ENCODE peak calls at places on chromosomes 7 and 10, in nine cellular contexts. One of them, this sample, is unnamed.

GRCh38 chr7:137933270-137934017 is 68.4 kb downstream of the CREB3L2 start:
- DNase-seq in AML-193: no peak
- DNase-seq in ACHN: no peak
- DNase-seq in foreskin fibroblast: peak
- DNase-seq in Kasumi-1: peak
- DNase-seq in nephron progenitor cell: no peak
- DNase-seq in GM18507: no peak
- DNase-seq in naive B cell: no peak
- DNase-seq in stimulated activated CD8-positive, alpha-beta memory T cell treated with anti-CD3 and anti-CD28 coated beads, Interleukin-2, amount 100 ng/mL, for 48 hours: no peak
- DNase-seq in this sample: no peak

GRCh38 chr7:50369408-50370026 is 65.0 kb downstream of the IKZF1 start:
- DNase-seq in AML-193: peak
- DNase-seq in ACHN: peak
- DNase-seq in foreskin fibroblast: no peak
- DNase-seq in Kasumi-1: peak
- DNase-seq in nephron progenitor cell: peak
- DNase-seq in GM18507: no peak
- DNase-seq in naive B cell: peak
- DNase-seq in stimulated activated CD8-positive, alpha-beta memory T cell treated with anti-CD3 and anti-CD28 coated beads, Interleukin-2, amount 100 ng/mL, for 48 hours: no peak
- DNase-seq in this sample: peak

GRCh38 chr7:14938181-14938580 is 35.6 kb upstream of the DGKB start:
- DNase-seq in AML-193: no peak
- DNase-seq in ACHN: no peak
- DNase-seq in foreskin fibroblast: no peak
- DNase-seq in Kasumi-1: no peak
- DNase-seq in nephron progenitor cell: no peak
- DNase-seq in GM18507: no peak
- DNase-seq in naive B cell: no peak
- DNase-seq in stimulated activated CD8-positive, alpha-beta memory T cell treated with anti-CD3 and anti-CD28 coated beads, Interleukin-2, amount 100 ng/mL, for 48 hours: no peak
- DNase-seq in this sample: no peak

GRCh38 chr7:56471811-56472210 is 355.6 kb upstream of the NUPR2 start:
- DNase-seq in AML-193: no peak
- DNase-seq in ACHN: no peak
- DNase-seq in foreskin fibroblast: no peak
- DNase-seq in Kasumi-1: no peak
- DNase-seq in nephron progenitor cell: no peak
- DNase-seq in GM18507: no peak
- DNase-seq in naive B cell: no peak
- DNase-seq in stimulated activated CD8-positive, alpha-beta memory T cell treated with anti-CD3 and anti-CD28 coated beads, Interleukin-2, amount 100 ng/mL, for 48 hours: no peak
- DNase-seq in this sample: no peak

GRCh38 chr10:34124522-34125035 is 690.5 kb downstream of the PARD3 start:
- DNase-seq in AML-193: no peak
- DNase-seq in ACHN: peak
- DNase-seq in foreskin fibroblast: peak
- DNase-seq in Kasumi-1: no peak
- DNase-seq in nephron progenitor cell: no peak
- DNase-seq in GM18507: no peak
- DNase-seq in naive B cell: no peak
- DNase-seq in stimulated activated CD8-positive, alpha-beta memory T cell treated with anti-CD3 and anti-CD28 coated beads, Interleukin-2, amount 100 ng/mL, for 48 hours: no peak
- DNase-seq in this sample: peak

GRCh38 chr7:108280136-108280535 is 150.0 kb upstream of the LAMB4 start:
- DNase-seq in AML-193: no peak
- DNase-seq in ACHN: no peak
- DNase-seq in foreskin fibroblast: no peak
- DNase-seq in Kasumi-1: no peak
- DNase-seq in nephron progenitor cell: no peak
- DNase-seq in GM18507: no peak
- DNase-seq in naive B cell: no peak
- DNase-seq in stimulated activated CD8-positive, alpha-beta memory T cell treated with anti-CD3 and anti-CD28 coated beads, Interleukin-2, amount 100 ng/mL, for 48 hours: no peak
- DNase-seq in this sample: no peak

GRCh38 chr7:152313879-152314604 is 121.8 kb downstream of the KMT2C start:
- DNase-seq in AML-193: peak
- DNase-seq in ACHN: peak
- DNase-seq in foreskin fibroblast: peak
- DNase-seq in Kasumi-1: peak
- DNase-seq in nephron progenitor cell: no peak
- DNase-seq in GM18507: no peak
- DNase-seq in naive B cell: peak
- DNase-seq in stimulated activated CD8-positive, alpha-beta memory T cell treated with anti-CD3 and anti-CD28 coated beads, Interleukin-2, amount 100 ng/mL, for 48 hours: no peak
- DNase-seq in this sample: peak

GRCh38 chr10:42242135-42242805 is 396.1 kb downstream of the ZNF33B start:
- DNase-seq in AML-193: no peak
- DNase-seq in ACHN: no peak
- DNase-seq in foreskin fibroblast: peak
- DNase-seq in Kasumi-1: no peak
- DNase-seq in nephron progenitor cell: no peak
- DNase-seq in GM18507: no peak
- DNase-seq in naive B cell: no peak
- DNase-seq in stimulated activated CD8-positive, alpha-beta memory T cell treated with anti-CD3 and anti-CD28 coated beads, Interleukin-2, amount 100 ng/mL, for 48 hours: no peak
- DNase-seq in this sample: no peak

GRCh38 chr7:71377062-71377461 is 245.1 kb downstream of the GALNT17 start:
- DNase-seq in AML-193: no peak
- DNase-seq in ACHN: no peak
- DNase-seq in foreskin fibroblast: no peak
- DNase-seq in Kasumi-1: no peak
- DNase-seq in nephron progenitor cell: no peak
- DNase-seq in GM18507: no peak
- DNase-seq in naive B cell: no peak
- DNase-seq in stimulated activated CD8-positive, alpha-beta memory T cell treated with anti-CD3 and anti-CD28 coated beads, Interleukin-2, amount 100 ng/mL, for 48 hours: no peak
- DNase-seq in this sample: no peak

GRCh38 chr7:126700807-126701604 is 551.7 kb downstream of the GRM8 start:
- DNase-seq in AML-193: peak
- DNase-seq in ACHN: peak
- DNase-seq in foreskin fibroblast: peak
- DNase-seq in Kasumi-1: peak
- DNase-seq in nephron progenitor cell: peak
- DNase-seq in GM18507: peak
- DNase-seq in naive B cell: no peak
- DNase-seq in stimulated activated CD8-positive, alpha-beta memory T cell treated with anti-CD3 and anti-CD28 coated beads, Interleukin-2, amount 100 ng/mL, for 48 hours: peak
- DNase-seq in this sample: peak

GRCh38 chr10:123552760-123553554 is 113.2 kb upstream of the GPR26 start:
- DNase-seq in AML-193: no peak
- DNase-seq in ACHN: no peak
- DNase-seq in foreskin fibroblast: no peak
- DNase-seq in Kasumi-1: no peak
- DNase-seq in nephron progenitor cell: no peak
- DNase-seq in GM18507: peak
- DNase-seq in naive B cell: no peak
- DNase-seq in stimulated activated CD8-positive, alpha-beta memory T cell treated with anti-CD3 and anti-CD28 coated beads, Interleukin-2, amount 100 ng/mL, for 48 hours: no peak
- DNase-seq in this sample: no peak

GRCh38 chr10:99232357-99232999 is 3.2 kb downstream of the HPSE2 start:
- DNase-seq in AML-193: no peak
- DNase-seq in ACHN: no peak
- DNase-seq in foreskin fibroblast: peak
- DNase-seq in Kasumi-1: no peak
- DNase-seq in nephron progenitor cell: peak
- DNase-seq in GM18507: no peak
- DNase-seq in naive B cell: no peak
- DNase-seq in stimulated activated CD8-positive, alpha-beta memory T cell treated with anti-CD3 and anti-CD28 coated beads, Interleukin-2, amount 100 ng/mL, for 48 hours: no peak
- DNase-seq in this sample: no peak

GRCh38 chr10:521844-522243 is 167.6 kb downstream of the DIP2C start:
- DNase-seq in AML-193: no peak
- DNase-seq in ACHN: no peak
- DNase-seq in foreskin fibroblast: peak
- DNase-seq in Kasumi-1: no peak
- DNase-seq in nephron progenitor cell: no peak
- DNase-seq in GM18507: no peak
- DNase-seq in naive B cell: no peak
- DNase-seq in stimulated activated CD8-positive, alpha-beta memory T cell treated with anti-CD3 and anti-CD28 coated beads, Interleukin-2, amount 100 ng/mL, for 48 hours: no peak
- DNase-seq in this sample: no peak

GRCh38 chr7:55410641-55411239 is 45.6 kb downstream of the LANCL2 start:
- DNase-seq in AML-193: no peak
- DNase-seq in ACHN: no peak
- DNase-seq in foreskin fibroblast: no peak
- DNase-seq in Kasumi-1: no peak
- DNase-seq in nephron progenitor cell: no peak
- DNase-seq in GM18507: no peak
- DNase-seq in naive B cell: no peak
- DNase-seq in stimulated activated CD8-positive, alpha-beta memory T cell treated with anti-CD3 and anti-CD28 coated beads, Interleukin-2, amount 100 ng/mL, for 48 hours: no peak
- DNase-seq in this sample: no peak

GRCh38 chr10:30366829-30367228 is 17.8 kb upstream of the MTPAP start:
- DNase-seq in AML-193: no peak
- DNase-seq in ACHN: no peak
- DNase-seq in foreskin fibroblast: no peak
- DNase-seq in Kasumi-1: no peak
- DNase-seq in nephron progenitor cell: no peak
- DNase-seq in GM18507: no peak
- DNase-seq in naive B cell: no peak
- DNase-seq in stimulated activated CD8-positive, alpha-beta memory T cell treated with anti-CD3 and anti-CD28 coated beads, Interleukin-2, amount 100 ng/mL, for 48 hours: no peak
- DNase-seq in this sample: peak

GRCh38 chr7:123645516-123645915 is 10.2 kb upstream of the LMOD2 start:
- DNase-seq in AML-193: no peak
- DNase-seq in ACHN: no peak
- DNase-seq in foreskin fibroblast: no peak
- DNase-seq in Kasumi-1: no peak
- DNase-seq in nephron progenitor cell: peak
- DNase-seq in GM18507: no peak
- DNase-seq in naive B cell: no peak
- DNase-seq in stimulated activated CD8-positive, alpha-beta memory T cell treated with anti-CD3 and anti-CD28 coated beads, Interleukin-2, amount 100 ng/mL, for 48 hours: no peak
- DNase-seq in this sample: no peak

GRCh38 chr10:71128311-71129010 is 83.9 kb upstream of the UNC5B start:
- DNase-seq in AML-193: no peak
- DNase-seq in ACHN: no peak
- DNase-seq in foreskin fibroblast: peak
- DNase-seq in Kasumi-1: no peak
- DNase-seq in nephron progenitor cell: no peak
- DNase-seq in GM18507: no peak
- DNase-seq in naive B cell: no peak
- DNase-seq in stimulated activated CD8-positive, alpha-beta memory T cell treated with anti-CD3 and anti-CD28 coated beads, Interleukin-2, amount 100 ng/mL, for 48 hours: no peak
- DNase-seq in this sample: no peak

This sample was measured in RKO.